ENCODE peak calls at places on chromosome 21, in nine cellular contexts. R is cardiac muscle cell; E is CD8-positive, alpha-beta T cell; G is sigmoid colon; P is mammary epithelial cell; C is HCT116; F is upper lobe of right lung; U is PC-3; K is hepatocyte. S is an unnamed sample. For H3K4me1, the result is how much of the 10 kb centered on the place peaks cover.

GRCh38 chr21:35976929-35977328 is 83.4 kb downstream of the SETD4 start:
- DNase-seq in R (no peak), E (no peak), G (no peak), P (no peak), C (no peak), F (no peak), U (no peak), K (no peak), S (no peak)

GRCh38 chr21:21051109-21052055 is 53.2 kb downstream of the NCAM2 start:
- DNase-seq in R (no peak), E (no peak), G (no peak), P (no peak), C (no peak), F (no peak), U (no peak), K (no peak), S (no peak)

GRCh38 chr21:43658094-43658725 is 1.1 kb downstream of the HSF2BP start:
- DNase-seq in R (no peak), E (no peak), G (no peak), P (no peak), C (no peak), F (no peak), U (no peak), K (no peak), S (no peak)

GRCh38 chr21:42125571-42126544 is 54.7 kb downstream of the UMODL1 start:
- DNase-seq in R (no peak), E (no peak), G (no peak), P (no peak), C (no peak), F (peak), U (peak), K (peak), S (no peak)

GRCh38 chr21:14991957-14992356 is 72.8 kb downstream of the NRIP1 start:
- DNase-seq in R (no peak), E (no peak), G (no peak), P (peak), C (no peak), F (peak), U (no peak), K (no peak), S (no peak)

GRCh38 chr21:42040411-42041180 is 30.4 kb upstream of the ZBTB21 start:
- DNase-seq in R (no peak), E (no peak), G (peak), P (peak), C (peak), F (no peak), U (peak), K (peak), S (peak)

GRCh38 chr21:42599486-42599885 is 53.9 kb upstream of the PDE9A start:
- DNase-seq in R (no peak), E (no peak), G (no peak), P (no peak), C (no peak), F (peak), U (no peak), K (no peak), S (no peak)

GRCh38 chr21:27677547-27677946 is 710.7 kb upstream of the ADAMTS5 start:
- DNase-seq in R (no peak), E (no peak), G (no peak), P (no peak), C (no peak), F (no peak), U (no peak), K (no peak), S (no peak)

GRCh38 chr21:31873696-31874599 is 1.1 kb downstream of the HUNK start:
- DNase-seq in R (peak), E (peak), G (peak), P (no peak), C (no peak), F (peak), U (peak), K (peak), S (no peak)

GRCh38 chr21:32278068-32278467 is 781 bp downstream of the MIS18A start:
- DNase-seq in R (peak), E (no peak), G (no peak), P (no peak), C (no peak), F (no peak), U (peak), K (peak), S (no peak)

GRCh38 chr21:46411691-46412090 is 47.0 kb upstream of the DIP2A start:
- DNase-seq in R (no peak), E (no peak), G (no peak), P (no peak), C (no peak), F (no peak), U (no peak), K (no peak), S (no peak)

GRCh38 chr21:42443876-42444744 is 40.4 kb downstream of the UBASH3A start:
- DNase-seq in R (no peak), E (no peak), G (no peak), P (no peak), C (no peak), F (no peak), U (no peak), K (no peak), S (no peak)

GRCh38 chr21:33403128-33403785 is at the start of gene IFNGR2:
- DNase-seq in R (peak), E (no peak), G (peak), P (peak), C (no peak), F (peak), U (peak), K (peak), S (no peak)

GRCh38 chr21:33042812-33043211 is 17.1 kb downstream of the OLIG2 start:
- DNase-seq in R (no peak), E (no peak), G (no peak), P (peak), C (peak), F (no peak), U (peak), K (no peak), S (no peak)

GRCh38 chr21:33434770-33435360 is 31.7 kb downstream of the IFNGR2 start:
- DNase-seq in R (no peak), E (no peak), G (no peak), P (peak), C (no peak), F (no peak), U (peak), K (peak), S (no peak)

GRCh38 chr21:26495283-26495849 is 77.7 kb downstream of the CYYR1 start:
- DNase-seq in R (no peak), E (no peak), G (no peak), P (no peak), C (no peak), F (no peak), U (no peak), K (no peak), S (no peak)
- TF ChIP-seq CTCF in R (no peak), E (no peak), G (no peak), P (no peak), C (no peak), F (no peak), U (no peak), K (no peak), S (no peak)

GRCh38 chr21:44969965-44970755 is 30.3 kb downstream of the SLX9 start:
- DNase-seq in R (no peak), E (no peak), G (peak), P (no peak), C (no peak), F (no peak), U (peak), K (no peak), S (no peak)

GRCh38 chr21:44965251-44966022 is 25.6 kb downstream of the SLX9 start:
- DNase-seq in R (no peak), E (no peak), G (no peak), P (no peak), C (no peak), F (no peak), U (no peak), K (no peak), S (no peak)

GRCh38 chr21:44966135-44967081 is 26.6 kb downstream of the SLX9 start:
- DNase-seq in R (no peak), E (no peak), G (peak), P (no peak), C (no peak), F (no peak), U (no peak), K (no peak), S (no peak)

GRCh38 chr21:44969066-44969649 is 29.3 kb downstream of the SLX9 start:
- DNase-seq in R (no peak), E (no peak), G (peak), P (no peak), C (no peak), F (no peak), U (no peak), K (no peak), S (no peak)

GRCh38 chr21:44967082-44968047 is 27.5 kb downstream of the SLX9 start:
- DNase-seq in R (no peak), E (no peak), G (peak), P (no peak), C (no peak), F (no peak), U (no peak), K (no peak), S (no peak)
- H3K4me1 ChIP-seq in R (under half), E (half or more), G (half or more), P (half or more), C (under half), F (half or more), U (under half), K (under half), S (under half)

GRCh38 chr21:26072891-26073615 is 97.5 kb downstream of the APP start:
- DNase-seq in R (no peak), E (no peak), G (no peak), P (peak), C (no peak), F (no peak), U (no peak), K (no peak), S (no peak)

GRCh38 chr21:26070822-26071425 is 99.6 kb downstream of the APP start:
- DNase-seq in R (no peak), E (peak), G (peak), P (no peak), C (no peak), F (no peak), U (peak), K (peak), S (peak)

GRCh38 chr21:26067836-26068401 is 102.7 kb downstream of the APP start:
- DNase-seq in R (peak), E (no peak), G (no peak), P (no peak), C (no peak), F (no peak), U (no peak), K (no peak), S (no peak)

GRCh38 chr21:26068776-26069175 is 101.8 kb downstream of the APP start:
- DNase-seq in R (no peak), E (no peak), G (no peak), P (no peak), C (no peak), F (no peak), U (no peak), K (no peak), S (no peak)

DNA sequence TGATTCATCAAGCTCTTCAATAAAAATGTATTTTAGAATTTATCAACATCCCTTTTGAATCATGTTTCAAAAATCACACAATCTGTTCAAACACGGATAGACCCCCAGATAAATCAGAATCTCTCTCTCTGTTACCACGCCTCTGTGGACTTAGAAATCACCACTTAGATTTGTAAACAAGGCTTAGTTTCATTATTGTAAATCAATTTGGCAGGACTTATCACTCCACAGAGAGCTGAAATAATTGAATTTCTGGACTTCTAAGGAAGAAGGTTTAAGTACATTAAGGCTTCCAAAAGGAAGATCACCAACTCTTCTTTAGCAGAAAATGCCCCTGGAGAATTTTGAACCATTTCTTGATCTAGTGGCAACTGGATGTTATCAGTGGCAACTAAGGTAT is 100.4 kb downstream of the APP start:
- DNase-seq in R (no peak), E (no peak), G (no peak), P (no peak), C (no peak), F (no peak), U (peak), K (no peak), S (no peak)
- TF ChIP-seq CTCF in R (no peak), E (no peak), G (no peak), P (no peak), C (no peak), F (no peak), U (no peak), K (no peak), S (no peak)

GRCh38 chr21:37435120-37435519 is 68.5 kb downstream of the DYRK1A start:
- DNase-seq in R (peak), E (peak), G (peak), P (peak), C (peak), F (no peak), U (peak), K (peak), S (peak)
- H3K4me1 ChIP-seq in R (under half), E (half or more), G (under half), P (under half), C (under half), F (under half), U (under half), K (under half), S (half or more)

GRCh38 chr21:39552856-39553255 is 59.9 kb upstream of the B3GALT5 start:
- DNase-seq in R (no peak), E (no peak), G (no peak), P (no peak), C (no peak), F (no peak), U (no peak), K (no peak), S (no peak)

GRCh38 chr21:39559511-39559910 is 53.2 kb upstream of the B3GALT5 start:
- DNase-seq in R (no peak), E (no peak), G (no peak), P (no peak), C (no peak), F (no peak), U (no peak), K (no peak), S (no peak)

GRCh38 chr21:39561128-39561527 is 51.6 kb upstream of the B3GALT5 start:
- DNase-seq in R (no peak), E (no peak), G (no peak), P (no peak), C (no peak), F (no peak), U (no peak), K (peak), S (no peak)

DNA sequence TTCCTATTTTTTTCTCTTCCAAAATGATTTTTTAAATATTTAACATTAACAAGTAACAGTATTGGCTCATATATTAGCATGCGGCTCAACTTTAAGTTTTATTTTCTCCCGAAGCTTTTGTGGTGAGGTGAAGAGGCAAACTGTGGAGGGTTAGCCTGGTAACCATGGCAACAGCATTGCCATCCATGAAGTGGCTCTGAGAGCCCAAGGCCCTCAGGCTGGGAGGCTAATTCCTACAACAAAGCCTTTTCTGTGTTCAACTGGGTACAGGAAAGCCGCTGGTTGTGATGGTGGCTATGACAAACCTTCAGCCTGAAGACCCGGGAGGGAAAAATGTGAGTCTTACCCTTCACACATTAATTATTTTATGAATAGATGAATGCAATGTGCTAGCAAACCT is 56.6 kb upstream of the B3GALT5 start:
- DNase-seq in R (peak), E (no peak), G (no peak), P (no peak), C (no peak), F (no peak), U (no peak), K (no peak), S (no peak)
- TF ChIP-seq CTCF in R (no peak), E (no peak), G (no peak), P (no peak), C (no peak), F (no peak), U (no peak), K (no peak), S (no peak)

DNA sequence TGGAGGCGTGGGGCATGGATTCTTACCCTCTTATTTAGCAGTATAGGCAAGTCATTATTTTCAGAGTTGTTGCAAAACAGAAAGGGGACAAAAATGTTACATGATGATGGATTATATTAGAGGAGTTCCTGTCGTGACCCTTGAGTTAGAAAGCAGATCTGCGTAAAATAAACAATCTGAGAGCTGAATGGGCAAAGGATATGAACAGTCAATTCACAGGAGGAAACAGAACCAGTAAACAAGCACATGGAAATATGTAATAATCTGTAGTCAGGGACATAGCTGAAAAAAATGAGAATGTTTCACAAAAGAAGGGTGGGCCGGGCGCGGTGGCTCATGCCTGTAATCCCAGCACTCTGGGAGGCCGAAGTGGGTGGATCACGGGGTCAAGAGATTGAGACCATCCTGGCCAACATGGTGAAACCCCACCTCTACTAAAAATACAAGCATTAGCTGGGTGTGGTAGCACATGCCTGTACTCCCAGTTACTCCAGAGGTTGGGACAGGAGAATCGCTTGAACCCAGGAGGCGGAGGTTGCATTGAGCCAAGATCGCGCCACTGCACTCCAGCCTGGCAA is 20.9 kb downstream of the RCAN1 start:
- DNase-seq in R (no peak), E (no peak), G (peak), P (no peak), C (no peak), F (no peak), U (no peak), K (no peak), S (no peak)
- H3K4me1 ChIP-seq in R (under half), E (under half), G (under half), P (under half), C (under half), F (under half), U (under half), K (under half), S (under half)

S was measured in gastrocnemius medialis.